ENCODE peak calls at places on chromosomes 5 and 9, in seven cellular contexts. A is NCI-H1105 treated with DMSO at 0.1 percent for 48 hours; T is AG04450; Q is CD8-positive, alpha-beta T cell; L is DMS 273 treated with DMSO at 0.1 percent for 48 hours; U is cardiac fibroblast; S is GM23338. Z is an unnamed sample.
A peak's percentile ranks its signal among the peaks of the same experiment; 100 is the strongest.

GRCh38 chr9:111728617-111729366 is 65.9 kb downstream of the SHOC1 start:
- DNase-seq in A (no peak), T (peak; percentile 91), Q (no peak), L (no peak), U (peak; percentile 95), S (no peak), Z (peak; percentile 11)

GRCh38 chr9:23322392-23322791 is 503.6 kb downstream of the ELAVL2 start:
- DNase-seq in A (no peak), T (no peak), Q (no peak), L (no peak), U (peak; percentile 8), S (peak; percentile 19), Z (no peak)

GRCh38 chr5:10333154-10334006 is 20.1 kb upstream of the MARCHF6 start:
- DNase-seq in A (no peak), T (no peak), Q (no peak), L (no peak), U (no peak), S (peak; percentile 75), Z (no peak)

GRCh38 chr5:73434461-73434860 is 14.1 kb downstream of the FOXD1 start:
- DNase-seq in A (no peak), T (no peak), Q (no peak), L (no peak), U (no peak), S (no peak), Z (no peak)

GRCh38 chr5:31770157-31770556 is 131.2 kb downstream of the PDZD2 start:
- DNase-seq in A (no peak), T (no peak), Q (no peak), L (no peak), U (no peak), S (peak; percentile 47), Z (no peak)

GRCh38 chr5:117118499-117118898 is 543.9 kb upstream of the SEMA6A start:
- DNase-seq in A (no peak), T (no peak), Q (no peak), L (no peak), U (no peak), S (no peak), Z (no peak)

GRCh38 chr9:20225841-20226240 is 396.5 kb downstream of the MLLT3 start:
- DNase-seq in A (no peak), T (no peak), Q (no peak), L (no peak), U (peak; percentile 26), S (no peak), Z (no peak)

GRCh38 chr9:98328770-98329169 is 73.3 kb upstream of the TBC1D2 start:
- DNase-seq in A (no peak), T (no peak), Q (no peak), L (no peak), U (no peak), S (no peak), Z (no peak)

GRCh38 chr5:112179290-112179689 is 239.8 kb downstream of the EPB41L4A start:
- DNase-seq in A (no peak), T (no peak), Q (no peak), L (no peak), U (no peak), S (no peak), Z (no peak)

GRCh38 chr5:2750758-2751464 is 566 bp downstream of the IRX2 start:
- DNase-seq in A (peak; percentile 45), T (no peak), Q (no peak), L (no peak), U (peak; percentile 32), S (peak; percentile 50), Z (no peak)

GRCh38 chr5:176837707-176838115 is 27.4 kb downstream of the UNC5A start:
- DNase-seq in A (no peak), T (peak; percentile 53), Q (peak; percentile 42), L (no peak), U (peak; percentile 89), S (peak; percentile 98), Z (peak; percentile 56)

GRCh38 chr9:126420643-126421564 is 94.3 kb downstream of the MVB12B start:
- DNase-seq in A (peak; percentile 87), T (no peak), Q (no peak), L (no peak), U (peak; percentile 65), S (no peak), Z (no peak)

GRCh38 chr5:35835796-35836742 is 20.6 kb upstream of the IL7R start:
- DNase-seq in A (no peak), T (no peak), Q (no peak), L (no peak), U (no peak), S (no peak), Z (no peak)

GRCh38 chr5:68007446-68007845 is 208.1 kb upstream of the PIK3R1 start:
- DNase-seq in A (no peak), T (peak; percentile 60), Q (no peak), L (peak; percentile 6), U (peak; percentile 90), S (no peak), Z (no peak)

GRCh38 chr5:176743828-176744583 is 66.4 kb upstream of the UNC5A start:
- DNase-seq in A (no peak), T (no peak), Q (no peak), L (no peak), U (no peak), S (no peak), Z (no peak)

GRCh38 chr5:58459860-58460726 is at the start of gene PLK2:
- DNase-seq in A (no peak), T (peak; percentile 93), Q (peak; percentile 86), L (peak; percentile 36), U (peak; percentile 96), S (peak; percentile 76), Z (peak; percentile 73)

GRCh38 chr9:655875-656274 is 185.6 kb upstream of the DMRT1 start:
- DNase-seq in A (no peak), T (no peak), Q (no peak), L (no peak), U (peak; percentile 49), S (no peak), Z (no peak)

GRCh38 chr5:82107277-82107676 is 135.5 kb downstream of the ATG10 start:
- DNase-seq in A (peak; percentile 3), T (no peak), Q (no peak), L (no peak), U (peak; percentile 68), S (peak; percentile 23), Z (no peak)

GRCh38 chr5:180212363-180213255 is 3.6 kb upstream of the RASGEF1C start:
- DNase-seq in A (no peak), T (no peak), Q (no peak), L (no peak), U (no peak), S (no peak), Z (no peak)

GRCh38 chr9:35096035-35096849 is at the start of gene PIGO:
- DNase-seq in A (peak; percentile 81), T (no peak), Q (peak; percentile 78), L (peak; percentile 65), U (peak; percentile 82), S (peak; percentile 94), Z (no peak)

GRCh38 chr9:96350866-96351265 is 32.6 kb downstream of the SLC35D2 start:
- DNase-seq in A (no peak), T (no peak), Q (no peak), L (no peak), U (no peak), S (no peak), Z (no peak)

GRCh38 chr5:97044057-97044456 is 98.4 kb downstream of the LIX1 start:
- DNase-seq in A (no peak), T (no peak), Q (no peak), L (no peak), U (peak; percentile 32), S (peak; percentile 90), Z (peak; percentile 30)

GRCh38 chr5:67693956-67694564 is 497.5 kb upstream of the CD180 start:
- DNase-seq in A (no peak), T (no peak), Q (no peak), L (no peak), U (peak; percentile 67), S (no peak), Z (no peak)

GRCh38 chr5:150931368-150931965 is 26.7 kb upstream of the ZNF300 start:
- DNase-seq in A (no peak), T (no peak), Q (no peak), L (no peak), U (peak; percentile 20), S (no peak), Z (no peak)

GRCh38 chr5:166236327-166236726 is 2055.1 kb upstream of the WWC1 start:
- DNase-seq in A (no peak), T (no peak), Q (no peak), L (no peak), U (no peak), S (no peak), Z (no peak)

GRCh38 chr9:136846376-136847064 is 2.7 kb upstream of the PHPT1 start:
- DNase-seq in A (no peak), T (no peak), Q (no peak), L (no peak), U (no peak), S (no peak), Z (no peak)

GRCh38 chr9:108041551-108041950 is 552.0 kb upstream of the KLF4 start:
- DNase-seq in A (no peak), T (no peak), Q (no peak), L (no peak), U (peak; percentile 85), S (no peak), Z (no peak)

GRCh38 chr5:11322133-11322532 is 561.1 kb upstream of the DAP start:
- DNase-seq in A (no peak), T (no peak), Q (no peak), L (no peak), U (peak; percentile 9), S (no peak), Z (no peak)

GRCh38 chr5:116847960-116848359 is 273.3 kb upstream of the SEMA6A start:
- DNase-seq in A (no peak), T (no peak), Q (no peak), L (no peak), U (no peak), S (no peak), Z (no peak)

GRCh38 chr9:121169094-121169601 is 32.5 kb downstream of the RAB14 start:
- DNase-seq in A (no peak), T (no peak), Q (no peak), L (no peak), U (no peak), S (peak; percentile 27), Z (no peak)

GRCh38 chr5:43152946-43153345 is 32.2 kb downstream of the ZNF131 start:
- DNase-seq in A (no peak), T (peak; percentile 24), Q (no peak), L (no peak), U (peak; percentile 48), S (no peak), Z (no peak)

GRCh38 chr5:134020188-134020587 is 15.4 kb upstream of the VDAC1 start:
- DNase-seq in A (no peak), T (no peak), Q (no peak), L (no peak), U (no peak), S (no peak), Z (no peak)

GRCh38 chr9:13535141-13535540 is 255.6 kb upstream of the MPDZ start:
- DNase-seq in A (no peak), T (no peak), Q (no peak), L (no peak), U (no peak), S (no peak), Z (no peak)

GRCh38 chr9:106757539-106757938 is 105.4 kb upstream of the ZNF462 start:
- DNase-seq in A (no peak), T (no peak), Q (no peak), L (no peak), U (no peak), S (no peak), Z (no peak)

GRCh38 chr5:112742424-112742823 is 4.7 kb downstream of the APC start:
- DNase-seq in A (no peak), T (no peak), Q (no peak), L (no peak), U (peak; percentile 15), S (no peak), Z (no peak)

GRCh38 chr5:154995679-154996078 is 17.9 kb upstream of the KIF4B start:
- DNase-seq in A (no peak), T (no peak), Q (no peak), L (no peak), U (no peak), S (peak; percentile 82), Z (no peak)

GRCh38 chr9:8880031-8880430 is 1080.5 kb upstream of the DMAC1 start:
- DNase-seq in A (peak; percentile 57), T (no peak), Q (no peak), L (no peak), U (no peak), S (no peak), Z (no peak)

GRCh38 chr9:9938432-9938831 is 674.4 kb downstream of the PTPRD start:
- DNase-seq in A (no peak), T (no peak), Q (no peak), L (no peak), U (no peak), S (no peak), Z (no peak)